ENCODE peak calls at places on chromosomes 2 and 18, in six cellular contexts. One of them, this sample, is unnamed.

GRCh38 chr2:102141011-102141914 is 1.3 kb upstream of the IL1R1 start:
- DNase-seq in spleen: no peak
- DNase-seq in pancreas: no peak
- DNase-seq in lower lobe of right lung: no peak
- DNase-seq in A549: no peak
- DNase-seq in HL-60: no peak
- DNase-seq in this sample: no peak

GRCh38 chr2:133588144-133588543 is 19.9 kb upstream of the NCKAP5 start:
- DNase-seq in spleen: no peak
- DNase-seq in pancreas: no peak
- DNase-seq in lower lobe of right lung: no peak
- DNase-seq in A549: no peak
- DNase-seq in HL-60: no peak
- DNase-seq in this sample: no peak

GRCh38 chr2:18611604-18612003 is 22.2 kb upstream of the NT5C1B start:
- DNase-seq in spleen: no peak
- DNase-seq in pancreas: no peak
- DNase-seq in lower lobe of right lung: no peak
- DNase-seq in A549: no peak
- DNase-seq in HL-60: no peak
- DNase-seq in this sample: no peak

GRCh38 chr2:32485399-32485798 is 128.6 kb downstream of the BIRC6 start:
- DNase-seq in spleen: no peak
- DNase-seq in pancreas: no peak
- DNase-seq in lower lobe of right lung: no peak
- DNase-seq in A549: no peak
- DNase-seq in HL-60: no peak
- DNase-seq in this sample: no peak

GRCh38 chr2:9565436-9566153 is 10.0 kb upstream of the ADAM17 start:
- DNase-seq in spleen: no peak
- DNase-seq in pancreas: peak
- DNase-seq in lower lobe of right lung: no peak
- DNase-seq in A549: peak
- DNase-seq in HL-60: no peak
- DNase-seq in this sample: no peak

GRCh38 chr18:68445131-68445530 is 269.8 kb downstream of the TMX3 start:
- DNase-seq in spleen: no peak
- DNase-seq in pancreas: no peak
- DNase-seq in lower lobe of right lung: no peak
- DNase-seq in A549: no peak
- DNase-seq in HL-60: no peak
- DNase-seq in this sample: no peak

GRCh38 chr18:34794346-34794745 is 84.2 kb downstream of the DTNA start:
- DNase-seq in spleen: no peak
- DNase-seq in pancreas: no peak
- DNase-seq in lower lobe of right lung: no peak
- DNase-seq in A549: no peak
- DNase-seq in HL-60: no peak
- DNase-seq in this sample: no peak

GRCh38 chr18:27400001-27400400 is 214.9 kb upstream of the CHST9 start:
- DNase-seq in spleen: no peak
- DNase-seq in pancreas: no peak
- DNase-seq in lower lobe of right lung: no peak
- DNase-seq in A549: no peak
- DNase-seq in HL-60: no peak
- DNase-seq in this sample: no peak

GRCh38 chr2:200476836-200477235 is 33.0 kb downstream of the KCTD18 start:
- DNase-seq in spleen: no peak
- DNase-seq in pancreas: no peak
- DNase-seq in lower lobe of right lung: no peak
- DNase-seq in A549: no peak
- DNase-seq in HL-60: no peak
- DNase-seq in this sample: no peak

GRCh38 chr2:7437122-7437521 is 519.9 kb downstream of the RNF144A start:
- DNase-seq in spleen: no peak
- DNase-seq in pancreas: no peak
- DNase-seq in lower lobe of right lung: no peak
- DNase-seq in A549: no peak
- DNase-seq in HL-60: no peak
- DNase-seq in this sample: no peak

GRCh38 chr18:30175621-30176225 is 866.8 kb downstream of the DSC3 start:
- DNase-seq in spleen: no peak
- DNase-seq in pancreas: no peak
- DNase-seq in lower lobe of right lung: no peak
- DNase-seq in A549: no peak
- DNase-seq in HL-60: no peak
- DNase-seq in this sample: no peak

GRCh38 chr2:37090019-37090477 is 5.7 kb downstream of the GPATCH11 start:
- DNase-seq in spleen: no peak
- DNase-seq in pancreas: no peak
- DNase-seq in lower lobe of right lung: no peak
- DNase-seq in A549: no peak
- DNase-seq in HL-60: no peak
- DNase-seq in this sample: no peak

GRCh38 chr2:16014041-16014787 is 73.9 kb downstream of the MYCN start:
- DNase-seq in spleen: no peak
- DNase-seq in pancreas: no peak
- DNase-seq in lower lobe of right lung: no peak
- DNase-seq in A549: no peak
- DNase-seq in HL-60: no peak
- DNase-seq in this sample: no peak

GRCh38 chr2:195016821-195017220 is 640.2 kb upstream of the SLC39A10 start:
- DNase-seq in spleen: no peak
- DNase-seq in pancreas: no peak
- DNase-seq in lower lobe of right lung: no peak
- DNase-seq in A549: no peak
- DNase-seq in HL-60: no peak
- DNase-seq in this sample: no peak

GRCh38 chr2:190742431-190742830 is 93.5 kb downstream of the NAB1 start:
- DNase-seq in spleen: no peak
- DNase-seq in pancreas: no peak
- DNase-seq in lower lobe of right lung: no peak
- DNase-seq in A549: no peak
- DNase-seq in HL-60: no peak
- DNase-seq in this sample: no peak

GRCh38 chr18:8841781-8842485 is 136.6 kb downstream of the MTCL1 start:
- DNase-seq in spleen: no peak
- DNase-seq in pancreas: no peak
- DNase-seq in lower lobe of right lung: no peak
- DNase-seq in A549: no peak
- DNase-seq in HL-60: no peak
- DNase-seq in this sample: no peak

GRCh38 chr2:148876190-148876588 is 1.2 kb downstream of the KIF5C start:
- DNase-seq in spleen: peak
- DNase-seq in pancreas: no peak
- DNase-seq in lower lobe of right lung: no peak
- DNase-seq in A549: no peak
- DNase-seq in HL-60: no peak
- DNase-seq in this sample: no peak

GRCh38 chr18:70373062-70373519 is 84.2 kb downstream of the SOCS6 start:
- DNase-seq in spleen: no peak
- DNase-seq in pancreas: no peak
- DNase-seq in lower lobe of right lung: no peak
- DNase-seq in A549: peak
- DNase-seq in HL-60: no peak
- DNase-seq in this sample: no peak

GRCh38 chr2:162565666-162566065 is 221.7 kb downstream of the GCA start:
- DNase-seq in spleen: no peak
- DNase-seq in pancreas: no peak
- DNase-seq in lower lobe of right lung: no peak
- DNase-seq in A549: no peak
- DNase-seq in HL-60: no peak
- DNase-seq in this sample: no peak

GRCh38 chr2:148899638-148900318 is 24.8 kb downstream of the KIF5C start:
- DNase-seq in spleen: no peak
- DNase-seq in pancreas: no peak
- DNase-seq in lower lobe of right lung: no peak
- DNase-seq in A549: no peak
- DNase-seq in HL-60: no peak
- DNase-seq in this sample: no peak

GRCh38 chr18:76548541-76548940 is 53.5 kb upstream of the ZNF516 start:
- DNase-seq in spleen: peak
- DNase-seq in pancreas: no peak
- DNase-seq in lower lobe of right lung: no peak
- DNase-seq in A549: no peak
- DNase-seq in HL-60: no peak
- DNase-seq in this sample: no peak

GRCh38 chr18:76544511-76545350 is 49.7 kb upstream of the ZNF516 start:
- DNase-seq in spleen: no peak
- DNase-seq in pancreas: no peak
- DNase-seq in lower lobe of right lung: no peak
- DNase-seq in A549: no peak
- DNase-seq in HL-60: peak
- DNase-seq in this sample: no peak

GRCh38 chr18:76546282-76546572 is 51.2 kb upstream of the ZNF516 start:
- DNase-seq in spleen: no peak
- DNase-seq in pancreas: no peak
- DNase-seq in lower lobe of right lung: no peak
- DNase-seq in A549: no peak
- DNase-seq in HL-60: no peak
- DNase-seq in this sample: no peak

GRCh38 chr18:76545433-76546281 is 50.6 kb upstream of the ZNF516 start:
- DNase-seq in spleen: no peak
- DNase-seq in pancreas: no peak
- DNase-seq in lower lobe of right lung: no peak
- DNase-seq in A549: no peak
- DNase-seq in HL-60: peak
- DNase-seq in this sample: no peak

DNA sequence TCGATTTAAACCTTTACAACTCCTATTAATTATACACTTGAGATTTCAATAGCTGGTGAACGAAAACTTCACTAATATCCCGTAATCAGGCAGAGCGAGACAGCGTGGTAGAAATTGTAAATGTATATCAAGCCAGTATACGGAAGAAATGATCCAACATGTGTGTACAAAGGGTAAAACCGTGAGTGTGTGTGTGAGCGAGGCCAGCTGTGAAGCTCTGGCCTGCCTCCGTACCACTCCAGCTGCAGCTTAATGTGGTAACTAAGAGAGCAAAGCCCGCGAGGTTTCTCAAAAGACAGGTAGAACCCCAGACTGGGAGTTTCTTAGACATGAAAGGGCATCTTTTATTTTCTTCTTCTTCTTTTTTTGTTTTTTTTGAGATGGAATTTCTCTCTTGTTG is 52.3 kb upstream of the ZNF516 start:
- DNase-seq in spleen: no peak
- DNase-seq in pancreas: no peak
- DNase-seq in lower lobe of right lung: no peak
- DNase-seq in A549: no peak
- DNase-seq in HL-60: no peak
- DNase-seq in this sample: no peak
- TF ChIP-seq CTCF in spleen: no peak
- TF ChIP-seq CTCF in pancreas: no peak
- TF ChIP-seq CTCF in lower lobe of right lung: no peak
- TF ChIP-seq CTCF in A549: no peak
- TF ChIP-seq CTCF in HL-60: no peak
- TF ChIP-seq CTCF in this sample: no peak

DNA sequence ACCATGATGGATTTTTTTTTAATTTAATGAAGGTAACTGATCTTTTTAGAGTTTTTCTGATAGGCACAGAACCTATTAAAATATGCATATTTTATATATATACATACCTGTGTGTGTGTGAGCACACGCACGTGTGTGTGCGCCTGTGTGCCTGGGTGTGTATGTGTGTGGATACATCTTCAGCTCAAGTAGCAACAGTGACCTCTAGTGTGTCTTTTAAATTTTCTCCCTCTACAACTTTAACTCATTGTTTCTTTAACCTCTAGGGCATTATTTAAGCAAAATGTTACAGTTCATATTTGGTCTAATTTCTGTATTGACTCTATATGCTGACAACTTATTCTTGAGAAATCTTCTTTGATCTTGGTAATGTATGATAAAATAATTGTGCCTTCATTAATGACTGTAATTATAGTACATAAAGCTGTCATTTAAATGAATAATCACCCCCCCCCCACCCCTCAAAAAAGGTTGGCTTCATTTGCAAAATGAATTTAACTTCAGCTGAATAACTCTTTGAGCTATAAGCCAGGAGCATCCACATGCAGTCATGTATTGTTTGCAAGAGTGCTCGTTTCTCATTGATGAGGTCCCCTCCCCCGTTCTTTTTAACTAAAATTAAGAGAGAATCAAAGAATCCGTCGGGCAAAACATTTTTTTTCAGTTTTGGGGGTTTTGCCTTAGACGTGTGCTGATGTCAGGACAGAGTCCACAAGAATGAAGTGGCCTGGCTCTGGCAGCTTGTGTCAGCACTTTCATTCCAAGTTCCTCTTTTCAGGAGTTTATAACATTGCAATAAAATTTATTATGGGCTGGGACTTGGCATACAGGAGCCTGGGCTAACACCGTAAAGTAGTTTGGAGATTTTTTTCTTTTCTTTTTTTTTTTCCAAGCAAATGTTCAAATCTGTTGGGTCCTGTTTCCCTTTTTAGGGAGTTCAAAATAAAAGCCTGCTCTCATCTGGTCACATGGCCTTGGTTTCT is 80.0 kb downstream of the ETAA1 start:
- DNase-seq in spleen: no peak
- DNase-seq in pancreas: no peak
- DNase-seq in lower lobe of right lung: no peak
- DNase-seq in A549: peak
- DNase-seq in HL-60: no peak
- DNase-seq in this sample: no peak
- TF ChIP-seq CTCF in spleen: no peak
- TF ChIP-seq CTCF in pancreas: peak
- TF ChIP-seq CTCF in lower lobe of right lung: peak
- TF ChIP-seq CTCF in A549: peak
- TF ChIP-seq CTCF in HL-60: no peak
- TF ChIP-seq CTCF in this sample: peak

GRCh38 chr2:161409308-161409707 is 6.8 kb upstream of the TBR1 start:
- DNase-seq in spleen: no peak
- DNase-seq in pancreas: no peak
- DNase-seq in lower lobe of right lung: no peak
- DNase-seq in A549: no peak
- DNase-seq in HL-60: no peak
- DNase-seq in this sample: no peak
- TF ChIP-seq CTCF in spleen: no peak
- TF ChIP-seq CTCF in pancreas: no peak
- TF ChIP-seq CTCF in lower lobe of right lung: no peak
- TF ChIP-seq CTCF in A549: no peak
- TF ChIP-seq CTCF in HL-60: no peak
- TF ChIP-seq CTCF in this sample: no peak

GRCh38 chr2:28688784-28689183 is 62.8 kb upstream of the PPP1CB start:
- DNase-seq in spleen: no peak
- DNase-seq in pancreas: no peak
- DNase-seq in lower lobe of right lung: no peak
- DNase-seq in A549: no peak
- DNase-seq in HL-60: no peak
- DNase-seq in this sample: no peak

GRCh38 chr2:28687640-28688039 is 64.0 kb upstream of the PPP1CB start:
- DNase-seq in spleen: no peak
- DNase-seq in pancreas: no peak
- DNase-seq in lower lobe of right lung: no peak
- DNase-seq in A549: no peak
- DNase-seq in HL-60: no peak
- DNase-seq in this sample: no peak

GRCh38 chr2:28689764-28690163 is 61.9 kb upstream of the PPP1CB start:
- DNase-seq in spleen: no peak
- DNase-seq in pancreas: no peak
- DNase-seq in lower lobe of right lung: no peak
- DNase-seq in A549: no peak
- DNase-seq in HL-60: no peak
- DNase-seq in this sample: no peak

GRCh38 chr2:28684142-28684858 is 67.3 kb upstream of the PPP1CB start:
- DNase-seq in spleen: no peak
- DNase-seq in pancreas: no peak
- DNase-seq in lower lobe of right lung: no peak
- DNase-seq in A549: no peak
- DNase-seq in HL-60: no peak
- DNase-seq in this sample: no peak

GRCh38 chr2:28687181-28687580 is 64.4 kb upstream of the PPP1CB start:
- DNase-seq in spleen: no peak
- DNase-seq in pancreas: no peak
- DNase-seq in lower lobe of right lung: no peak
- DNase-seq in A549: no peak
- DNase-seq in HL-60: no peak
- DNase-seq in this sample: no peak
- TF ChIP-seq CTCF in spleen: no peak
- TF ChIP-seq CTCF in pancreas: no peak
- TF ChIP-seq CTCF in lower lobe of right lung: no peak
- TF ChIP-seq CTCF in A549: no peak
- TF ChIP-seq CTCF in HL-60: no peak
- TF ChIP-seq CTCF in this sample: no peak